ENCODE peak calls at places on chromosome 13, in four cellular contexts. D is neuronal stem cell, O is H9, Y is MM.1S. R is an unnamed sample.

GRCh38 chr13:31009166-31009565 is 76.7 kb downstream of the TEX26 start:
- DNase-seq in D (no peak), O (no peak), Y (no peak), R (no peak)

GRCh38 chr13:26558074-26558805 is 757 bp downstream of the WASF3 start:
- DNase-seq in Y (no peak), O (no peak), D (peak), R (peak)

GRCh38 chr13:101706651-101707050 is 254.2 kb downstream of the ITGBL1 start:
- DNase-seq in D (no peak), O (no peak), Y (no peak), R (peak)

GRCh38 chr13:31670831-31671617 is 68.3 kb upstream of the RXFP2 start:
- DNase-seq in O (no peak), Y (no peak), D (no peak), R (peak)

GRCh38 chr13:68369739-68370138 is 1139.6 kb upstream of the PCDH9 start:
- DNase-seq in Y (no peak), O (no peak), D (no peak), R (no peak)

GRCh38 chr13:37595162-37595561 is 3.4 kb downstream of the POSTN start:
- DNase-seq in Y (no peak), D (no peak), O (no peak), R (peak)

GRCh38 chr13:100673831-100674362 is 698 bp downstream of the TMTC4 start:
- DNase-seq in D (peak), Y (peak), O (no peak), R (peak)

GRCh38 chr13:44221657-44222056 is 152.0 kb upstream of the SERP2 start:
- DNase-seq in Y (no peak), D (no peak), O (no peak), R (no peak)

GRCh38 chr13:46051958-46052313 is 610 bp downstream of the ZC3H13 start:
- DNase-seq in O (no peak), D (no peak), Y (peak), R (no peak)

GRCh38 chr13:22740264-22740663 is 440.5 kb upstream of the SGCG start:
- DNase-seq in O (no peak), D (peak), Y (no peak), R (no peak)

GRCh38 chr13:83024955-83025594 is 857.2 kb downstream of the SLITRK1 start:
- DNase-seq in D (no peak), Y (no peak), O (no peak), R (no peak)

GRCh38 chr13:42836930-42837329 is 55.5 kb downstream of the FAM216B start:
- DNase-seq in O (no peak), Y (no peak), D (no peak), R (peak)

GRCh38 chr13:48750588-48751383 is 97.1 kb downstream of the CYSLTR2 start:
- DNase-seq in O (no peak), D (no peak), Y (no peak), R (peak)

GRCh38 chr13:40377783-40378182 is 288.7 kb downstream of the FOXO1 start:
- DNase-seq in D (no peak), O (no peak), Y (no peak), R (peak)

GRCh38 chr13:114061746-114062145 is 70.7 kb downstream of the RASA3 start:
- DNase-seq in D (no peak), Y (no peak), O (no peak), R (no peak)

GRCh38 chr13:40604135-40604534 is 62.3 kb downstream of the FOXO1 start:
- DNase-seq in Y (no peak), D (no peak), O (no peak), R (no peak)

GRCh38 chr13:77477299-77477848 is 58.1 kb upstream of the SCEL start:
- DNase-seq in Y (no peak), D (no peak), O (no peak), R (peak)

GRCh38 chr13:101941095-101941777 is 460.6 kb downstream of the FGF14 start:
- DNase-seq in D (no peak), O (no peak), Y (no peak), R (peak)

GRCh38 chr13:19881641-19882040 is 18.2 kb upstream of the ZMYM5 start:
- DNase-seq in Y (no peak), O (no peak), D (no peak), R (no peak)
- H3K9ac ChIP-seq in Y (no peak), O (no peak), D (no peak), R (no peak)

DNA sequence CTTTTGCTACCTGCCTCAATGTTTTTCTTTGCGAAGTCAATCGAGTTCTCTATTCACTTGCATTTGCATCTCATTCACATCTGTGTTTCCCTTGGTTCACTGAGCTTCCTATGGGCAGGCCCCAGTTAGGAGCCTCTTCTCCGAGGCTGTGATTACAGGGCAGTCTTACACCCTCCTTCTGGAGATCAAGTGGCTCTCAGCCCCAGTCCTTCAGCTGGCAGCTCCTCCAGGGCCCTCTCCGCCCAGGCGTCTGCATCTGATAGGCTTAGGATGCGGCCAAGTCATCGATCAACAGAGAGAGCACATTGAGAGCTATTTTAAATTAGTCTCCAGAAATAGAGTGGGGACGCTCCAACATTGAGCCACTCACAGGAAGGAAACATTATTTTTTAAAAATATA is 44.2 kb downstream of the MBNL2 start:
- DNase-seq in Y (no peak), O (peak), D (no peak), R (no peak)
- H3K9ac ChIP-seq in Y (no peak), O (no peak), D (no peak), R (no peak)

DNA sequence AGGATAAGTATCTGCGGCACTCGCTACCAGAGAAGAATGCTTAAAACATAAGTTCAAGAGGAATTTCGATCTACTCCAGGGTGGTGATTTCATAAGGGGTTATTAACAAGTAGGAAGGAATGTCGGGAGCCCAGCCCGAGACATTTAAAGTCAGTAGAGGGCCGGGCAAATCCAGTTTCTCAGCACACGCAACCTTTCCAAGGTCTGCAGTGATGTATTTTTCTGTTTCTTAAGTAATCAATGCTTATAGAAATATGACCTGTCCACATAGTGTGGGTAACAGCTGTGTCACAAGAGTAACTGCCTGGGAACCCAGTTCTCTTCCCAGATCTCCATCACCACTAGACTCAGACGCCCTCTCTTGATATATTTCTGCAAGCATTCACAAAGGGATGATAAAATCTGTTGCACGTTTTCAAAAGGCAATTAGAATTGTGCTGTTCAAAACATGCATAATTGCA is 525.9 kb downstream of the MYO16 start:
- DNase-seq in D (no peak), Y (no peak), O (no peak), R (peak)
- H3K9ac ChIP-seq in D (no peak), Y (no peak), O (no peak), R (peak)

GRCh38 chr13:110875243-110875642 is 39.6 kb downstream of the ANKRD10 start:
- DNase-seq in O (no peak), D (no peak), Y (no peak), R (no peak)

GRCh38 chr13:110873639-110874507 is 41.0 kb downstream of the ANKRD10 start:
- DNase-seq in D (no peak), O (no peak), Y (no peak), R (no peak)

GRCh38 chr13:110876592-110876991 is 38.3 kb downstream of the ANKRD10 start:
- DNase-seq in D (no peak), O (peak), Y (no peak), R (no peak)

GRCh38 chr13:110872768-110873638 is 41.9 kb downstream of the ANKRD10 start:
- DNase-seq in D (no peak), O (no peak), Y (no peak), R (no peak)

GRCh38 chr13:110874508-110874960 is 40.3 kb downstream of the ANKRD10 start:
- DNase-seq in D (peak), Y (peak), O (peak), R (peak)
- H3K9ac ChIP-seq in D (peak), Y (peak), O (no peak), R (peak)

DNA sequence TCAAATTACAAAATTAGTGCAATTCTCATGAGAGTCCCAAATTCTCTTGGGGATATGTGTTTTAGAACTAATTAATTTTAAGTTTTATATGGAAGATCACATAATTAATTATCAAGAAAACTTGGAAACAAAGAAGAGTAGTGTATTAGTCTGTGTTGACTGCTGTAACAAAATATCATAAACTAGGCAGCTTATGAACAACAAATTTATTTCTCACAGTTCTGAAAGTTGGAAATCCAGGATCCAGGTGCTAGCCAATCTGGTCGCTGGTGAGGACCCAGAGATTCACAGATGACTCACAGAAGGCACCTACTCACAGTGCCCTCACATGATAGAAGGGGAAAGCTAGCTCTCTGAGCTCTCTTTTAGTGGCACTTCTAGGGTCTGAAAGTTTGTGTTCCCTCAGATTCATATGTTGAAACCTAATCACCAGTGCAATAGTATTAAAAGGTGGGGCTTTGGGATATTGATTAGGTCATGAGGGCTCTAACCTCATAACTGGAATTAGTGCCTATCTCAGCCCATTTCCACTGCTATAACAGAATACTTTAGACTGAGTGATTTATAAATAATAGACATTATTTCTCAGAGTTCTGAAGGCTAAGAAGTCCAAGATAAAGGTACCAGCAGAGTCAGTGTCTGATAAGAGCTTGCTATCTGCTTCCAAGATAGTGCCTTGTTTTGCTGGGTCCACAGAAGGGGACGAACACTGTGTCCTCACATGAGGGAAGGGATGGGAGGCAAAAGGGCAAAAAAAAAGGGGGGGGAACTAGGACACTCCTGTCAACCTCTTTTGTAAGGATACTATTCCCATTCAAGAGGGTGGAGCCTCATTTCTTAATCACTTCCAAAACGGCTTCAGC is 1.5 kb upstream of the ARGLU1 start:
- DNase-seq in Y (no peak), O (no peak), D (no peak), R (no peak)
- H3K9ac ChIP-seq in Y (no peak), O (no peak), D (no peak), R (no peak)

GRCh38 chr13:35388456-35388855 is 88.0 kb downstream of the MAB21L1 start:
- DNase-seq in Y (no peak), D (no peak), O (no peak), R (peak)
- H3K9ac ChIP-seq in Y (no peak), D (no peak), O (no peak), R (no peak)

DNA sequence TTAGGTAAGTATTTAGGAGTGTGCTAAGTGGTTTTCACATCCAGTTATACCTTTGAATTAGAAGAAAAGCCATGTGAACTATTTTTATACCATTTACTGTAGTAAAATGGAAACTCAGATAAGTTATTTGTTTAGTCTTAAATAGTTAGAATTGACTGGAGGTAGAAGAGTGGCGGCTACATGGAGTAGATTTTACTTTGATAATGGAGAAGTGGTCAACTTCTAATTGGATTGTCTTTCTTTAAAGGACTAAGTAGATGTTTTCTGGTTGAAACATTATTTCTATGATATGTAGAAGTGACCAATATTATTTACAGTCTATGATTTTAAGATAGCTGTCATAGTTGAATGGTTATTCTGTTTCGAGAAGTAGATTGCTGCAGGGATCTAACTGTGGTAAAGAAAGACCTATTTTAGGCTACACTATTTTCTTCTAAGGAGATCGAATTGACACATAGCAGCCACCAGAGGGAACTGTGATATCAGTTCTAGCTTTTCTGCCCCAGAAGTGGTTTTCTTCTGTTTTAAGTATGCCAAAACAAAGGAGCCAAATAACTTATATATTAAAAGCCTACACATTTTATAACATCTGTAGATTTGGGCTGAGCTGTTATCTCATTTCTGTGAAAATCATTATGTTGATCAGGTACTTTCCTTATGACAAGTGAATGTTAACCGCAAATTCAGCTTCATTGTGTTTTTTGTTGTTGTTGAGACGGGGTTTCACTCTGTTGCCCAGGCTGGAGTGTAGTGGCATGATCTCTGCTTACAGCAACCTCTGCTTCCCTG is 26.1 kb downstream of the ZMYM2 start:
- DNase-seq in D (peak), O (no peak), Y (peak), R (peak)
- H3K9ac ChIP-seq in D (no peak), O (no peak), Y (no peak), R (no peak)

GRCh38 chr13:28161370-28161769 is 23.0 kb downstream of the PAN3 start:
- DNase-seq in D (no peak), O (peak), Y (no peak), R (peak)
- H3K9ac ChIP-seq in D (no peak), O (no peak), Y (no peak), R (no peak)

GRCh38 chr13:81001828-81002385 is 661.0 kb upstream of the SPRY2 start:
- DNase-seq in Y (no peak), O (no peak), D (no peak), R (no peak)
- H3K9ac ChIP-seq in Y (no peak), O (no peak), D (no peak), R (no peak)